ENCODE peak calls at places on chromosomes 6 and 20, in six cellular contexts. E, Z, B, J, K and X are unnamed samples.

GRCh38 chr20:50216543-50217206 is 26.0 kb downstream of the CEBPB start:
- DNase-seq in J (no peak), K (no peak), B (no peak), Z (no peak), E (no peak), X (peak; percentile 36)

GRCh38 chr6:14555804-14556203 is 438.2 kb downstream of the CD83 start:
- DNase-seq in J (no peak), E (no peak), K (no peak), Z (no peak), B (no peak), X (no peak)

GRCh38 chr6:46677314-46677654 is 10.4 kb upstream of the TDRD6 start:
- DNase-seq in Z (no peak), B (no peak), J (no peak), E (no peak), K (no peak), X (no peak)

GRCh38 chr20:10739575-10739974 is 65.8 kb upstream of the JAG1 start:
- DNase-seq in B (no peak), K (no peak), E (no peak), J (no peak), Z (no peak), X (no peak)

GRCh38 chr20:60137657-60138245 is 179.5 kb downstream of the CDH26 start:
- DNase-seq in K (peak; percentile 62), J (peak; percentile 24), B (no peak), E (no peak), Z (no peak), X (peak; percentile 13)

GRCh38 chr6:35040398-35040797 is 100.7 kb downstream of the TCP11 start:
- DNase-seq in J (no peak), K (no peak), Z (no peak), E (no peak), B (no peak), X (no peak)

GRCh38 chr6:2982464-2983121 is 11.2 kb upstream of the SERPINB6 start:
- DNase-seq in E (no peak), K (no peak), B (no peak), J (no peak), Z (no peak), X (no peak)

GRCh38 chr6:36753671-36754485 is 56.3 kb downstream of the RAB44 start:
- DNase-seq in B (no peak), K (no peak), E (no peak), J (no peak), Z (no peak), X (peak; percentile 38)

GRCh38 chr6:55450007-55450406 is 122.7 kb downstream of the GFRAL start:
- DNase-seq in J (peak; percentile 27), Z (no peak), E (peak; percentile 28), K (no peak), B (no peak), X (no peak)

GRCh38 chr20:11229772-11230171 is 556.0 kb upstream of the JAG1 start:
- DNase-seq in B (no peak), J (peak; percentile 99), K (no peak), Z (peak; percentile 42), E (peak; percentile 81), X (peak; percentile 89)

GRCh38 chr6:35449287-35449881 is 2.8 kb upstream of the FANCE start:
- DNase-seq in K (peak; percentile 56), Z (peak; percentile 47), J (peak; percentile 72), E (peak; percentile 81), B (no peak), X (peak; percentile 93)

GRCh38 chr20:62708591-62709536 is at the start of gene NTSR1:
- DNase-seq in K (peak; percentile 79), E (no peak), B (peak; percentile 52), J (no peak), Z (no peak), X (no peak)

GRCh38 chr6:143940011-143940597 is 68.0 kb downstream of the PLAGL1 start:
- DNase-seq in K (no peak), Z (no peak), J (peak; percentile 38), E (peak; percentile 43), B (no peak), X (peak; percentile 54)

GRCh38 chr20:10603971-10604864 is 69.6 kb downstream of the JAG1 start:
- DNase-seq in Z (peak; percentile 70), K (no peak), J (peak; percentile 94), E (peak; percentile 92), B (no peak), X (peak; percentile 15)

GRCh38 chr20:50346372-50347347 is 156.0 kb downstream of the CEBPB start:
- DNase-seq in E (peak; percentile 87), Z (no peak), B (no peak), K (no peak), J (peak; percentile 92), X (no peak)

GRCh38 chr6:90523779-90524310 is 63.0 kb downstream of the MAP3K7 start:
- DNase-seq in J (no peak), K (no peak), E (no peak), Z (no peak), B (no peak), X (no peak)

GRCh38 chr20:2244993-2245392 is 50.8 kb upstream of the TGM3 start:
- DNase-seq in B (peak; percentile 37), K (no peak), J (no peak), E (no peak), Z (no peak), X (no peak)

GRCh38 chr6:7150381-7151064 is 42.8 kb downstream of the RREB1 start:
- DNase-seq in E (no peak), Z (no peak), J (no peak), B (peak; percentile 77), K (no peak), X (peak; percentile 67)

GRCh38 chr6:131199568-131200272 is 64.5 kb downstream of the AKAP7 start:
- DNase-seq in B (peak; percentile 85), K (no peak), J (peak; percentile 47), Z (peak; percentile 9), E (peak; percentile 59), X (peak; percentile 50)

GRCh38 chr6:3786131-3786530 is 34.6 kb upstream of the PXDC1 start:
- DNase-seq in J (no peak), Z (no peak), E (no peak), K (no peak), B (no peak), X (peak; percentile 26)

GRCh38 chr6:165632194-165632593 is 30.8 kb downstream of the PDE10A start:
- DNase-seq in E (peak; percentile 36), K (no peak), B (no peak), Z (no peak), J (peak; percentile 40), X (peak; percentile 99)

GRCh38 chr6:80003841-80004198 is 629 bp upstream of the TTK start:
- DNase-seq in E (no peak), Z (no peak), J (no peak), B (peak; percentile 33), K (peak; percentile 55), X (no peak)

GRCh38 chr6:166862287-166862977 is 93.9 kb downstream of the RNASET2 start:
- DNase-seq in B (peak; percentile 69), E (peak; percentile 18), J (no peak), K (peak; percentile 81), Z (peak; percentile 52), X (no peak)

GRCh38 chr20:14406495-14406894 is 69.1 kb upstream of the FLRT3 start:
- DNase-seq in K (no peak), Z (no peak), B (no peak), E (no peak), J (peak; percentile 36), X (peak; percentile 0)

GRCh38 chr20:57371363-57371762 is 19.8 kb upstream of the RBM38 start:
- DNase-seq in Z (no peak), K (no peak), E (no peak), J (no peak), B (no peak), X (no peak)
- H3K14ac ChIP-seq in Z (no peak overlapping the region), K (no peak overlapping the region), E (no peak overlapping the region), J (no peak overlapping the region), B (no peak overlapping the region), X (no peak overlapping the region)

GRCh38 chr6:162730502-162730901 is 2.7 kb downstream of the PACRG start:
- DNase-seq in J (no peak), B (no peak), Z (no peak), E (no peak), K (no peak), X (no peak)

GRCh38 chr6:162726997-162727346 is 594 bp downstream of the PRKN start:
- DNase-seq in B (no peak), Z (no peak), E (peak; percentile 10), J (no peak), K (no peak), X (no peak)

GRCh38 chr6:162728706-162729105 is 932 bp downstream of the PACRG start:
- DNase-seq in B (no peak), K (no peak), Z (no peak), E (no peak), J (no peak), X (no peak)

GRCh38 chr6:162728177-162728571 is 400 bp downstream of the PACRG start:
- DNase-seq in J (no peak), B (no peak), E (no peak), K (no peak), Z (no peak), X (no peak)

DNA sequence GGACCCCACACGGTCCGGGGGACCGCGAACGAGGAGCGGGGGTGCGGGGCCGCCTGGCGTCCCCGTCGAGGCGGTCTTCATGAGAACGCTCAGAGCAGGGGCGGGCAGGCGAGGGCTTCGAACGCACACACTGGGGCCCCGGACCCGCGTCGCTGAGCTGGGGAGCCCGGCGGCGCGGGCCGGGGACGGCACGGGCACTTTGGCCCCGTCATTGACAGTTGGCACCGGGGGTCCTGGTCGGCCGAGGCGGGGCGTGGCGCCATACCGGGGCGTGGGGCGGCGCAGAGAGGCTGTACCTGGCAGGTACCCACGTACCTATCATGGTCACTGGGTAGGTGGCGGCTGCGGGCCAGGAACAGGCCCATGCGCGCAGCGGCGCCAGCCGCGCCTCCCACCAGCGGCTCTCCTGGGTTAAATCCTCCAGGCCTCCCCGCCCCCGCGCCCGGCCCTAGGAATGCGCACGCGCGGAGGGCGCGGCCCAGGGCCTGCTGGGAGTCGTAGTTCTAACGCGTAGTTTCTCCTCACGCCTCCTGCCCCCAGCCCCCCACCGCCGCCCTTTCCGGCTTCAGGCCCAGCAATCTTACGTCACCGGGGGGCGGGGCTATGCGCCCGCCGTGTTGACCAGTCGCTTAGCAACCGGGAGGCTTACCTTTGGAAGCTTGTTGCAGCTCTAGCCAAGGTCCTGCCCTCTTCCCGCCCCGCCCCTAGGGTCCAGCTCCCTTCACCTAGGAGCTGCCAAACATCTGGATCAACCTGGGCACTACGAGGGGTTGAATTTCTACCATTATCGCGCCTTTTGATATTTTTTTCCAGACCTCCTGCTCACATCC is at the start of the genes PACRG and PRKN:
- DNase-seq in K (peak; percentile 99), J (peak; percentile 85), E (peak; percentile 98), B (peak; percentile 100), Z (peak; percentile 99), X (peak; percentile 100)
- H2BK120ac ChIP-seq in K (no peak within 1 kb of the TSS), J (no peak within 1 kb of the TSS), E (peak within 1 kb of the TSS; percentile 61), B (no peak within 1 kb of the TSS), Z (no peak within 1 kb of the TSS), X (peak within 1 kb of the TSS; percentile 18)

DNA sequence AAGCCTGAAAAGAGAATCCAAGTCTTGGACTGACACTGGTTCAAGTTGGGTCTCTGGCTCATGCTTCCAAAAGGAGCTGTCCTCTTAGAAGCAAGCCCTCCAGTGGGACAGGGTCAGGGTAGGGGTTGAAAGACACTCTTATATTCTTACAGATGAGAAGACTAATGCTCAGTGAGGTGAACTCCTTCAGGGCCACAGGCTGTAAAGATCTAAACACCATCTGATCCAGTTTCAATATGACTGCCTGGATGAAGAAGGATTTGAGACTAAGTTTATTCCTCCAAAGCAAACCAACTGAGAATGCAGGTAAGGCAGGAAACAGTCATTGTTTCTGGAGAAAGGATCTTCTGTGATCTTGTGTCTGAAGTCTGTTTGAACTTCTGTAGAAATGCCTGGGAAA is 99.0 kb upstream of the TAB2 start:
- DNase-seq in B (no peak), Z (no peak), E (no peak), K (no peak), J (no peak), X (no peak)
- H4K91ac ChIP-seq in B (no peak overlapping the region), Z (no peak overlapping the region), E (no peak overlapping the region), K (no peak overlapping the region), J (no peak overlapping the region), X (no peak overlapping the region)

GRCh38 chr6:29255530-29255929 is 46.0 kb upstream of the OR14J1 start:
- DNase-seq in J (no peak), Z (no peak), B (no peak), K (no peak), E (no peak), X (no peak)

GRCh38 chr6:29251741-29252140 is 49.8 kb upstream of the OR14J1 start:
- DNase-seq in K (no peak), B (no peak), E (no peak), Z (no peak), J (no peak), X (no peak)
- H3K14ac ChIP-seq in K (no peak overlapping the region), B (no peak overlapping the region), E (no peak overlapping the region), Z (no peak overlapping the region), J (no peak overlapping the region), X (no peak overlapping the region)